ENCODE peak calls at places on chromosome 14, in six cellular contexts. D is endodermal cell, N is fibroblast of lung, I is H9, M is adipocyte, P is NT2/D1. J is an unnamed sample.

GRCh38 chr14:42112108-42112507 is 505.4 kb downstream of the LRFN5 start:
- DNase-seq in D (no peak), N (peak), I (no peak), M (peak), P (no peak), J (peak)

GRCh38 chr14:67722293-67722692 is 20.6 kb downstream of the RDH12 start:
- DNase-seq in D (peak), N (peak), I (peak), M (peak), P (no peak), J (peak)

GRCh38 chr14:96055065-96055752 is 16.0 kb downstream of the C14orf132 start:
- DNase-seq in D (no peak), N (peak), I (no peak), M (no peak), P (no peak), J (no peak)

GRCh38 chr14:56812364-56813103 is 2.3 kb upstream of the OTX2 start:
- DNase-seq in D (peak), N (no peak), I (no peak), M (no peak), P (no peak), J (no peak)

GRCh38 chr14:93884950-93885349 is 42.2 kb upstream of the FAM181A start:
- DNase-seq in D (no peak), N (no peak), I (no peak), M (no peak), P (no peak), J (no peak)

GRCh38 chr14:95098984-95099599 is 58.2 kb downstream of the DICER1 start:
- DNase-seq in D (peak), N (peak), I (peak), M (peak), P (peak), J (peak)

GRCh38 chr14:69101331-69101826 is 51.5 kb downstream of the DCAF5 start:
- DNase-seq in D (no peak), N (peak), I (no peak), M (peak), P (no peak), J (peak)

GRCh38 chr14:75250800-75251199 is 27.8 kb upstream of the FOS start:
- DNase-seq in D (no peak), N (no peak), I (no peak), M (no peak), P (no peak), J (no peak)

GRCh38 chr14:51490205-51490604 is 161.5 kb upstream of the FRMD6 start:
- DNase-seq in D (no peak), N (peak), I (no peak), M (peak), P (no peak), J (peak)

GRCh38 chr14:31059152-31059924 is 33.2 kb upstream of the STRN3 start:
- DNase-seq in D (peak), N (peak), I (no peak), M (peak), P (no peak), J (peak)

GRCh38 chr14:55850803-55851202 is 267.4 kb upstream of the PELI2 start:
- DNase-seq in D (no peak), N (peak), I (no peak), M (peak), P (no peak), J (peak)

GRCh38 chr14:69716483-69717187 is 50.3 kb upstream of the SRSF5 start:
- DNase-seq in D (no peak), N (peak), I (no peak), M (peak), P (no peak), J (peak)

GRCh38 chr14:54172562-54172961 is 215.9 kb upstream of the BMP4 start:
- DNase-seq in D (no peak), N (peak), I (no peak), M (no peak), P (no peak), J (no peak)

GRCh38 chr14:49586673-49587460 is 687 bp upstream of the RPS29 start:
- DNase-seq in D (peak), N (peak), I (no peak), M (peak), P (peak), J (peak)

GRCh38 chr14:37129047-37129446 is 43.4 kb downstream of the SLC25A21 start:
- DNase-seq in D (no peak), N (no peak), I (no peak), M (no peak), P (no peak), J (no peak)

GRCh38 chr14:74882103-74882920 is 596 bp downstream of the DLST start:
- DNase-seq in D (no peak), N (peak), I (no peak), M (peak), P (no peak), J (peak)

GRCh38 chr14:56002876-56003625 is 115.2 kb upstream of the PELI2 start:
- DNase-seq in D (no peak), N (no peak), I (no peak), M (no peak), P (no peak), J (no peak)

GRCh38 chr14:70995671-70996070 is 88.4 kb downstream of the PCNX1 start:
- DNase-seq in D (peak), N (no peak), I (peak), M (no peak), P (no peak), J (no peak)

GRCh38 chr14:99518441-99519346 is 37.5 kb downstream of the CCNK start:
- DNase-seq in D (peak), N (peak), I (peak), M (peak), P (no peak), J (peak)

GRCh38 chr14:51242545-51243490 is 2.8 kb downstream of the TMX1 start:
- DNase-seq in D (peak), N (no peak), I (peak), M (peak), P (no peak), J (no peak)

GRCh38 chr14:36512585-36513003 is 7.4 kb downstream of the NKX2-1 start:
- DNase-seq in D (no peak), N (no peak), I (no peak), M (no peak), P (no peak), J (no peak)

GRCh38 chr14:65277580-65278270 is 134.8 kb upstream of the FUT8 start:
- DNase-seq in D (no peak), N (no peak), I (no peak), M (peak), P (no peak), J (no peak)

GRCh38 chr14:105138551-105139111 is 29.9 kb downstream of the JAG2 start:
- DNase-seq in D (no peak), N (no peak), I (no peak), M (no peak), P (no peak), J (no peak)
- H3K9ac ChIP-seq in D (no peak), N (no peak), I (no peak), M (no peak), P (no peak), J (no peak)

DNA sequence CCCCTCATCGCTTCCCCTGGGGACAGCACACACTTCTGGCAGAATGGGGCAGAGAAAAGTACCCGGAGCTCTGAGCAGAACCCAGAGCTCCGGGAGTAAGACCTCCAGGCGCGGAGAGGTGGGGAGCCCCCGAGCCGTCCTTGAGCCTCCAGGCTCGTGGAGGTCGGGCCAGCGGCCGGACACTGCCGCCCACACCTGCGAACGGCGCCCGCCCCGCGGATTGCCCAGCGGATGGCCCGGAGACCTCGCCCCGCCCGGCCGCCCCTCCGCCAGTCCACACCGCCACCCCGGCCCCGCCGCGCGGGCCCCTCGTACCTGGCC is 344 bp downstream of the SPTLC2 start:
- DNase-seq in D (no peak), N (no peak), I (no peak), M (no peak), P (no peak), J (no peak)
- H3K9ac ChIP-seq in D (peak), N (peak), I (peak), M (peak), P (peak), J (peak)

DNA sequence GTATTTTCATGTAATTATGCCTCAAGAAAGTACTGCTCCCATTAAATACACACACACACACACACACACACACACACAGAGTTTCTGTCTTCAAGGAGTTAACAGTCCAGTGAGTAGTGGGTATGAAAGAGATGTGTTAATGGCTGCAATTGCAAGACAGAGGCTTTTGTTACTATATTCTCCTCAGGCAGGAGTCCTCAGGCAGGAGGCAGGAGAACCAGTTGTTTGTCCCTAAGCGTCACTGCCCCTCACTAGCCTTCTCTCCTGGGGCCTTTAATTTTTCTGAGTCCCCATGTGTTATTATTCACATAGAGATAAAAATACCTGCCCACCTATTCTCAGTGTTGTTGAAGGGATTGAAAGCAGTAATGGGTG is 31.2 kb downstream of the DAD1 start:
- DNase-seq in D (no peak), N (no peak), I (no peak), M (no peak), P (no peak), J (no peak)
- H3K9ac ChIP-seq in D (no peak), N (no peak), I (no peak), M (peak), P (no peak), J (no peak)

GRCh38 chr14:61536661-61537566 is 158.4 kb upstream of the HIF1A start:
- DNase-seq in D (no peak), N (no peak), I (no peak), M (no peak), P (no peak), J (no peak)
- H3K9ac ChIP-seq in D (no peak), N (no peak), I (no peak), M (peak), P (no peak), J (peak)

GRCh38 chr14:77059276-77059934 is 30.9 kb upstream of the IRF2BPL start:
- DNase-seq in D (peak), N (peak), I (peak), M (peak), P (no peak), J (peak)
- H3K9ac ChIP-seq in D (no peak), N (no peak), I (no peak), M (no peak), P (peak), J (no peak)

GRCh38 chr14:91048256-91048655 is 12.2 kb downstream of the RPS6KA5 start:
- DNase-seq in D (no peak), N (no peak), I (no peak), M (no peak), P (no peak), J (no peak)

GRCh38 chr14:91047174-91047753 is 13.2 kb downstream of the RPS6KA5 start:
- DNase-seq in D (no peak), N (no peak), I (no peak), M (no peak), P (no peak), J (no peak)

GRCh38 chr14:91046488-91047072 is 13.9 kb downstream of the RPS6KA5 start:
- DNase-seq in D (no peak), N (no peak), I (no peak), M (no peak), P (no peak), J (no peak)

GRCh38 chr14:91048676-91049075 is 11.8 kb downstream of the RPS6KA5 start:
- DNase-seq in D (no peak), N (no peak), I (no peak), M (no peak), P (no peak), J (no peak)
- H3K9ac ChIP-seq in D (no peak), N (no peak), I (no peak), M (no peak), P (no peak), J (no peak)

J was measured in mammary epithelial cell.